ENCODE peak calls at places on chromosomes 3 and 15, in nine cellular contexts. H is PC-3; G is effector memory CD4-positive, alpha-beta T cell; F is stimulated activated CD8-positive, alpha-beta memory T cell treated with anti-CD3 and anti-CD28 coated beads, Interleukin-7, amount 100 ng/mL, for 1 hour; Z is right cardiac atrium; M is AG08395; R is hepatic stellate cell; Q is NCI-H460; P is dermis blood vessel endothelial cell. C is an unnamed sample.

GRCh38 chr15:91469627-91470567 is 369.8 kb downstream of the SV2B start:
- DNase-seq in H (no peak), Q (no peak), G (no peak), R (no peak), Z (no peak), M (no peak), F (peak), P (no peak), C (no peak)

GRCh38 chr15:94324835-94325767 is 93.7 kb downstream of the MCTP2 start:
- DNase-seq in Z (no peak), H (no peak), F (no peak), R (no peak), Q (no peak), M (no peak), P (no peak), G (no peak), C (peak)

GRCh38 chr3:110456001-110456400 is 615.6 kb upstream of the NECTIN3 start:
- DNase-seq in P (no peak), Z (no peak), H (no peak), M (no peak), F (no peak), Q (no peak), R (no peak), G (no peak), C (no peak)

GRCh38 chr3:137165117-137165806 is 207.5 kb downstream of the IL20RB start:
- DNase-seq in H (peak), F (no peak), Q (no peak), G (no peak), Z (no peak), R (no peak), M (peak), P (no peak), C (no peak)

GRCh38 chr15:40902605-40903561 is 8.6 kb downstream of the VPS18 start:
- DNase-seq in F (no peak), Z (peak), M (no peak), Q (no peak), R (no peak), P (no peak), H (no peak), G (no peak), C (no peak)

GRCh38 chr3:100086401-100086800 is 27.9 kb downstream of the FILIP1L start:
- DNase-seq in H (peak), Q (no peak), M (no peak), P (no peak), F (no peak), G (no peak), Z (no peak), R (no peak), C (no peak)

GRCh38 chr3:44045476-44046275 is 196.0 kb upstream of the TOPAZ1 start:
- DNase-seq in F (no peak), H (peak), R (peak), Z (no peak), P (peak), G (no peak), M (no peak), Q (no peak), C (no peak)

GRCh38 chr3:36923981-36924747 is 20.7 kb downstream of the TRANK1 start:
- DNase-seq in R (no peak), G (no peak), Q (no peak), H (no peak), F (no peak), M (no peak), Z (no peak), P (no peak), C (no peak)

GRCh38 chr15:49185473-49185872 is 15.4 kb downstream of the GALK2 start:
- DNase-seq in G (no peak), R (no peak), Q (no peak), Z (no peak), M (no peak), H (no peak), F (no peak), P (no peak), C (no peak)

GRCh38 chr3:48240000-48240710 is 749 bp upstream of the ZNF589 start:
- DNase-seq in Q (no peak), P (no peak), R (no peak), H (no peak), G (no peak), M (no peak), Z (no peak), F (no peak), C (no peak)

GRCh38 chr3:50150863-50151686 is 4.0 kb upstream of the SEMA3F start:
- DNase-seq in H (no peak), F (no peak), M (no peak), R (no peak), Z (no peak), Q (no peak), G (no peak), P (no peak), C (no peak)

GRCh38 chr15:55742927-55743614 is at the start of gene PRTG:
- DNase-seq in G (no peak), P (peak), Q (peak), Z (peak), H (peak), M (peak), R (peak), F (no peak), C (peak)

GRCh38 chr15:78059110-78059839 is 18.2 kb downstream of the TBC1D2B start:
- DNase-seq in Q (no peak), P (peak), G (no peak), R (no peak), M (no peak), F (no peak), Z (no peak), H (peak), C (no peak)

GRCh38 chr3:134615743-134616142 is 35.1 kb downstream of the KY start:
- DNase-seq in Z (no peak), M (no peak), Q (no peak), P (no peak), R (no peak), G (no peak), H (no peak), F (no peak), C (no peak)

C was measured in LoVo.